ENCODE peak calls at places on chromosome 19, in nine cellular contexts. One of them, this sample, is unnamed.

GRCh38 chr19:20179946-20180345 is 12.9 kb downstream of the ZNF486 start:
- DNase-seq in RWPE1: no peak
- DNase-seq in DMS53: peak
- DNase-seq in left colon: no peak
- DNase-seq in AG20443: no peak
- DNase-seq in NCI-H226: no peak
- DNase-seq in tibial nerve: no peak
- DNase-seq in midbrain: no peak
- DNase-seq in activated T-cell treated with anti-CD3 and anti-CD28 coated beads, Interleukin-2, amount 50 U/mL, for 48 hours: no peak
- DNase-seq in this sample: no peak

GRCh38 chr19:5691205-5691929 is 1.3 kb downstream of the RPL36 start:
- DNase-seq in RWPE1: peak
- DNase-seq in DMS53: peak
- DNase-seq in left colon: peak
- DNase-seq in AG20443: peak
- DNase-seq in NCI-H226: peak
- DNase-seq in tibial nerve: peak
- DNase-seq in midbrain: no peak
- DNase-seq in activated T-cell treated with anti-CD3 and anti-CD28 coated beads, Interleukin-2, amount 50 U/mL, for 48 hours: peak
- DNase-seq in this sample: peak

GRCh38 chr19:48218964-48219363 is 36.7 kb downstream of the CARD8 start:
- DNase-seq in RWPE1: no peak
- DNase-seq in DMS53: no peak
- DNase-seq in left colon: no peak
- DNase-seq in AG20443: no peak
- DNase-seq in NCI-H226: peak
- DNase-seq in tibial nerve: no peak
- DNase-seq in midbrain: no peak
- DNase-seq in activated T-cell treated with anti-CD3 and anti-CD28 coated beads, Interleukin-2, amount 50 U/mL, for 48 hours: no peak
- DNase-seq in this sample: peak

GRCh38 chr19:55345101-55345817 is 5.6 kb downstream of the KMT5C start:
- DNase-seq in RWPE1: no peak
- DNase-seq in DMS53: no peak
- DNase-seq in left colon: no peak
- DNase-seq in AG20443: no peak
- DNase-seq in NCI-H226: no peak
- DNase-seq in tibial nerve: no peak
- DNase-seq in midbrain: no peak
- DNase-seq in activated T-cell treated with anti-CD3 and anti-CD28 coated beads, Interleukin-2, amount 50 U/mL, for 48 hours: no peak
- DNase-seq in this sample: no peak

GRCh38 chr19:8517551-8518442 is 3.8 kb upstream of the ZNF414 start:
- DNase-seq in RWPE1: no peak
- DNase-seq in DMS53: no peak
- DNase-seq in left colon: no peak
- DNase-seq in AG20443: peak
- DNase-seq in NCI-H226: no peak
- DNase-seq in tibial nerve: peak
- DNase-seq in midbrain: no peak
- DNase-seq in activated T-cell treated with anti-CD3 and anti-CD28 coated beads, Interleukin-2, amount 50 U/mL, for 48 hours: peak
- DNase-seq in this sample: peak

GRCh38 chr19:35513231-35513974 is at the start of gene DMKN:
- DNase-seq in RWPE1: peak
- DNase-seq in DMS53: peak
- DNase-seq in left colon: no peak
- DNase-seq in AG20443: peak
- DNase-seq in NCI-H226: peak
- DNase-seq in tibial nerve: no peak
- DNase-seq in midbrain: no peak
- DNase-seq in activated T-cell treated with anti-CD3 and anti-CD28 coated beads, Interleukin-2, amount 50 U/mL, for 48 hours: no peak
- DNase-seq in this sample: peak

GRCh38 chr19:46990998-46991676 is 28.5 kb upstream of the NPAS1 start:
- DNase-seq in RWPE1: peak
- DNase-seq in DMS53: peak
- DNase-seq in left colon: peak
- DNase-seq in AG20443: peak
- DNase-seq in NCI-H226: peak
- DNase-seq in tibial nerve: peak
- DNase-seq in midbrain: peak
- DNase-seq in activated T-cell treated with anti-CD3 and anti-CD28 coated beads, Interleukin-2, amount 50 U/mL, for 48 hours: peak
- DNase-seq in this sample: peak

GRCh38 chr19:5042556-5042955 is 73.6 kb downstream of the KDM4B start:
- DNase-seq in RWPE1: no peak
- DNase-seq in DMS53: peak
- DNase-seq in left colon: no peak
- DNase-seq in AG20443: no peak
- DNase-seq in NCI-H226: no peak
- DNase-seq in tibial nerve: no peak
- DNase-seq in midbrain: no peak
- DNase-seq in activated T-cell treated with anti-CD3 and anti-CD28 coated beads, Interleukin-2, amount 50 U/mL, for 48 hours: no peak
- DNase-seq in this sample: no peak

GRCh38 chr19:12774588-12775555 is at the start of gene HOOK2:
- DNase-seq in RWPE1: peak
- DNase-seq in DMS53: peak
- DNase-seq in left colon: peak
- DNase-seq in AG20443: no peak
- DNase-seq in NCI-H226: no peak
- DNase-seq in tibial nerve: peak
- DNase-seq in midbrain: no peak
- DNase-seq in activated T-cell treated with anti-CD3 and anti-CD28 coated beads, Interleukin-2, amount 50 U/mL, for 48 hours: no peak
- DNase-seq in this sample: no peak

GRCh38 chr19:34253711-34254551 is 423 bp upstream of the GARRE1 start:
- DNase-seq in RWPE1: peak
- DNase-seq in DMS53: peak
- DNase-seq in left colon: peak
- DNase-seq in AG20443: peak
- DNase-seq in NCI-H226: peak
- DNase-seq in tibial nerve: peak
- DNase-seq in midbrain: peak
- DNase-seq in activated T-cell treated with anti-CD3 and anti-CD28 coated beads, Interleukin-2, amount 50 U/mL, for 48 hours: peak
- DNase-seq in this sample: peak

GRCh38 chr19:18021121-18021755 is 13.3 kb downstream of the ARRDC2 start:
- DNase-seq in RWPE1: peak
- DNase-seq in DMS53: peak
- DNase-seq in left colon: peak
- DNase-seq in AG20443: peak
- DNase-seq in NCI-H226: peak
- DNase-seq in tibial nerve: peak
- DNase-seq in midbrain: peak
- DNase-seq in activated T-cell treated with anti-CD3 and anti-CD28 coated beads, Interleukin-2, amount 50 U/mL, for 48 hours: peak
- DNase-seq in this sample: peak

GRCh38 chr19:5054551-5055456 is 85.9 kb downstream of the KDM4B start:
- DNase-seq in RWPE1: no peak
- DNase-seq in DMS53: no peak
- DNase-seq in left colon: no peak
- DNase-seq in AG20443: no peak
- DNase-seq in NCI-H226: no peak
- DNase-seq in tibial nerve: no peak
- DNase-seq in midbrain: peak
- DNase-seq in activated T-cell treated with anti-CD3 and anti-CD28 coated beads, Interleukin-2, amount 50 U/mL, for 48 hours: no peak
- DNase-seq in this sample: no peak

GRCh38 chr19:11191273-11191755 is 6.0 kb downstream of the KANK2 start:
- DNase-seq in RWPE1: peak
- DNase-seq in DMS53: peak
- DNase-seq in left colon: no peak
- DNase-seq in AG20443: peak
- DNase-seq in NCI-H226: peak
- DNase-seq in tibial nerve: peak
- DNase-seq in midbrain: no peak
- DNase-seq in activated T-cell treated with anti-CD3 and anti-CD28 coated beads, Interleukin-2, amount 50 U/mL, for 48 hours: no peak
- DNase-seq in this sample: peak